ENCODE peak calls at places on chromosomes 13 and 19, in five cellular contexts. F is fibroblast of lung; Y is stimulated activated CD4-positive, alpha-beta T cell treated with anti-CD3 and anti-CD28 coated beads, Interleukin-1b, Interleukin-23, amount 100 ng/mL, for 48 hours; D is EL; W is SK-N-DZ. P is an unnamed sample.

GRCh38 chr19:39830847-39831246 is 3.1 kb downstream of the DYRK1B start:
- DNase-seq in F (no peak), Y (no peak), D (no peak), W (no peak), P (no peak)

GRCh38 chr19:17739121-17739875 is 12.0 kb upstream of the FCHO1 start:
- DNase-seq in F (no peak), Y (no peak), D (no peak), W (peak), P (no peak)

GRCh38 chr19:52397310-52398090 is at the start of gene ZNF528:
- DNase-seq in F (peak), Y (peak), D (peak), W (peak), P (peak)

GRCh38 chr13:26132756-26133155 is 80.9 kb upstream of the SHISA2 start:
- DNase-seq in F (peak), Y (no peak), D (peak), W (no peak), P (no peak)

GRCh38 chr19:40420451-40420765 is 5.4 kb downstream of the SERTAD1 start:
- DNase-seq in F (no peak), Y (no peak), D (no peak), W (no peak), P (no peak)

GRCh38 chr19:21498651-21499050 is 6.8 kb upstream of the ZNF429 start:
- DNase-seq in F (no peak), Y (no peak), D (peak), W (no peak), P (no peak)

GRCh38 chr13:83221256-83221655 is 661.0 kb downstream of the SLITRK1 start:
- DNase-seq in F (no peak), Y (no peak), D (peak), W (no peak), P (no peak)

GRCh38 chr13:59774511-59774911 is 389.2 kb downstream of the DIAPH3 start:
- DNase-seq in F (peak), Y (no peak), D (peak), W (no peak), P (no peak)

GRCh38 chr19:33767898-33768413 is 28.7 kb upstream of the KCTD15 start:
- DNase-seq in F (peak), Y (no peak), D (no peak), W (no peak), P (peak)

P was measured in activated naive CD4-positive, alpha-beta T cell treated with Interleukin-2 at 50 U/mL for 16 hours.